ENCODE peak calls at places on chromosomes 12 and 14, in nine cellular contexts. S, T, K, L, J, F, O, P and Y are unnamed samples.

GRCh38 chr14:29716150-29716549 is 211.5 kb downstream of the PRKD1 start:
- DNase-seq in S (peak), T (peak), K (no peak), L (no peak), J (no peak), F (no peak), O (no peak), P (no peak), Y (no peak)

GRCh38 chr12:130764475-130765185 is 48.5 kb upstream of the RIMBP2 start:
- DNase-seq in S (no peak), T (no peak), K (peak), L (no peak), J (no peak), F (no peak), O (peak), P (no peak), Y (no peak)

GRCh38 chr14:24079521-24080141 is 8.3 kb downstream of the CPNE6 start:
- DNase-seq in S (no peak), T (no peak), K (no peak), L (no peak), J (no peak), F (peak), O (no peak), P (no peak), Y (peak)

GRCh38 chr12:91579516-91580263 is 397.1 kb upstream of the DCN start:
- DNase-seq in S (no peak), T (no peak), K (no peak), L (no peak), J (no peak), F (no peak), O (no peak), P (no peak), Y (no peak)

GRCh38 chr14:92726135-92726932 is 22.1 kb downstream of the LGMN start:
- DNase-seq in S (peak), T (peak), K (no peak), L (no peak), J (no peak), F (no peak), O (peak), P (no peak), Y (no peak)

GRCh38 chr12:31390991-31391390 is 65.0 kb upstream of the SINHCAF start:
- DNase-seq in S (no peak), T (no peak), K (no peak), L (no peak), J (no peak), F (no peak), O (no peak), P (no peak), Y (no peak)

GRCh38 chr14:61478971-61479473 is 157.6 kb downstream of the PRKCH start:
- DNase-seq in S (no peak), T (no peak), K (no peak), L (no peak), J (no peak), F (no peak), O (no peak), P (peak), Y (no peak)

GRCh38 chr14:28609228-28609828 is 157.3 kb upstream of the FOXG1 start:
- DNase-seq in S (no peak), T (no peak), K (peak), L (no peak), J (peak), F (peak), O (peak), P (no peak), Y (peak)

GRCh38 chr14:88321692-88322504 is 1.2 kb downstream of the KCNK10 start:
- DNase-seq in S (no peak), T (no peak), K (no peak), L (no peak), J (no peak), F (no peak), O (no peak), P (no peak), Y (no peak)

GRCh38 chr12:107359382-107359781 is 266.0 kb upstream of the CRY1 start:
- DNase-seq in S (peak), T (peak), K (no peak), L (no peak), J (no peak), F (no peak), O (peak), P (no peak), Y (no peak)

GRCh38 chr14:105859717-105860614 is 333.6 kb downstream of the TMEM121 start:
- DNase-seq in S (no peak), T (no peak), K (no peak), L (peak), J (no peak), F (no peak), O (no peak), P (peak), Y (no peak)

GRCh38 chr12:1841606-1842182 is 21.3 kb downstream of the LRTM2 start:
- DNase-seq in S (no peak), T (no peak), K (no peak), L (no peak), J (no peak), F (no peak), O (no peak), P (peak), Y (no peak)

GRCh38 chr12:69284131-69284530 is 44.8 kb downstream of the CPSF6 start:
- DNase-seq in S (peak), T (peak), K (peak), L (no peak), J (peak), F (peak), O (peak), P (no peak), Y (peak)

GRCh38 chr12:54879132-54879531 is 24.8 kb downstream of the MUCL1 start:
- DNase-seq in S (no peak), T (no peak), K (no peak), L (no peak), J (no peak), F (no peak), O (no peak), P (no peak), Y (no peak)

GRCh38 chr12:70197362-70197744 is 45.9 kb upstream of the CNOT2 start:
- DNase-seq in S (no peak), T (no peak), K (no peak), L (no peak), J (no peak), F (no peak), O (no peak), P (no peak), Y (no peak)

GRCh38 chr12:123094349-123095073 is 56.4 kb downstream of the PITPNM2 start:
- DNase-seq in S (peak), T (peak), K (no peak), L (no peak), J (no peak), F (no peak), O (peak), P (no peak), Y (no peak)

GRCh38 chr12:48816148-48816854 is 2.0 kb upstream of the CACNB3 start:
- DNase-seq in S (no peak), T (no peak), K (no peak), L (no peak), J (no peak), F (no peak), O (peak), P (no peak), Y (no peak)

GRCh38 chr12:71718611-71719010 is 32.7 kb downstream of the TMEM19 start:
- DNase-seq in S (no peak), T (no peak), K (no peak), L (no peak), J (no peak), F (no peak), O (no peak), P (no peak), Y (no peak)